ENCODE peak calls at places on chromosome 18, in four cellular contexts. One of them, this sample, is unnamed.

GRCh38 chr18:74078257-74078656 is 69.4 kb downstream of the FBXO15 start:
- DNase-seq in WTC11: no peak
- DNase-seq in HepG2: no peak
- DNase-seq in K562: no peak
- DNase-seq in this sample: no peak

GRCh38 chr18:70463085-70463484 is 174.2 kb downstream of the SOCS6 start:
- DNase-seq in WTC11: no peak
- DNase-seq in HepG2: no peak
- DNase-seq in K562: no peak
- DNase-seq in this sample: no peak

GRCh38 chr18:52160652-52161051 is 179.3 kb upstream of the DCC start:
- DNase-seq in WTC11: no peak
- DNase-seq in HepG2: no peak
- DNase-seq in K562: no peak
- DNase-seq in this sample: no peak

GRCh38 chr18:6997802-6998201 is 119.8 kb downstream of the LAMA1 start:
- DNase-seq in WTC11: no peak
- DNase-seq in HepG2: no peak
- DNase-seq in K562: no peak
- DNase-seq in this sample: no peak

GRCh38 chr18:50694147-50694546 is 125.7 kb downstream of the MRO start:
- DNase-seq in WTC11: no peak
- DNase-seq in HepG2: no peak
- DNase-seq in K562: no peak
- DNase-seq in this sample: no peak

GRCh38 chr18:55144226-55144625 is 185.0 kb upstream of the CCDC68 start:
- DNase-seq in WTC11: no peak
- DNase-seq in HepG2: no peak
- DNase-seq in K562: no peak
- DNase-seq in this sample: no peak

GRCh38 chr18:34592961-34593382 is 117.1 kb upstream of the DTNA start:
- DNase-seq in WTC11: peak
- DNase-seq in HepG2: no peak
- DNase-seq in K562: no peak
- DNase-seq in this sample: no peak

GRCh38 chr18:70422061-70422965 is 133.5 kb downstream of the SOCS6 start:
- DNase-seq in WTC11: no peak
- DNase-seq in HepG2: peak
- DNase-seq in K562: no peak
- DNase-seq in this sample: no peak

GRCh38 chr18:74501386-74501785 is 5.2 kb downstream of the CNDP2 start:
- DNase-seq in WTC11: no peak
- DNase-seq in HepG2: no peak
- DNase-seq in K562: no peak
- DNase-seq in this sample: no peak

GRCh38 chr18:25465152-25465790 is 113.3 kb upstream of the ZNF521 start:
- DNase-seq in WTC11: no peak
- DNase-seq in HepG2: no peak
- DNase-seq in K562: no peak
- DNase-seq in this sample: no peak

GRCh38 chr18:12750076-12750707 is 47.4 kb downstream of the PSMG2 start:
- DNase-seq in WTC11: no peak
- DNase-seq in HepG2: no peak
- DNase-seq in K562: no peak
- DNase-seq in this sample: no peak

GRCh38 chr18:31148580-31148979 is 14.1 kb downstream of the DSC1 start:
- DNase-seq in WTC11: no peak
- DNase-seq in HepG2: no peak
- DNase-seq in K562: no peak
- DNase-seq in this sample: no peak

GRCh38 chr18:75200644-75201272 is 8.2 kb downstream of the PTGR3 start:
- DNase-seq in WTC11: no peak
- DNase-seq in HepG2: no peak
- DNase-seq in K562: no peak
- DNase-seq in this sample: no peak

GRCh38 chr18:48629730-48630324 is 91.0 kb downstream of the CTIF start:
- DNase-seq in WTC11: no peak
- DNase-seq in HepG2: peak
- DNase-seq in K562: no peak
- DNase-seq in this sample: no peak

GRCh38 chr18:11925800-11926481 is 17.8 kb upstream of the MPPE1 start:
- DNase-seq in WTC11: no peak
- DNase-seq in HepG2: peak
- DNase-seq in K562: peak
- DNase-seq in this sample: no peak

GRCh38 chr18:9413586-9413985 is 61.7 kb upstream of the RALBP1 start:
- DNase-seq in WTC11: no peak
- DNase-seq in HepG2: no peak
- DNase-seq in K562: no peak
- DNase-seq in this sample: no peak

GRCh38 chr18:53375641-53376040 is 848.8 kb downstream of the MBD2 start:
- DNase-seq in WTC11: no peak
- DNase-seq in HepG2: no peak
- DNase-seq in K562: no peak
- DNase-seq in this sample: no peak

GRCh38 chr18:50268022-50268747 is 1.9 kb upstream of the CFAP53 start:
- DNase-seq in WTC11: peak
- DNase-seq in HepG2: no peak
- DNase-seq in K562: no peak
- DNase-seq in this sample: peak

GRCh38 chr18:3219621-3220335 is at the start of gene MYOM1:
- DNase-seq in WTC11: no peak
- DNase-seq in HepG2: no peak
- DNase-seq in K562: no peak
- DNase-seq in this sample: no peak

GRCh38 chr18:9475643-9476580 is 599 bp downstream of the RALBP1 start:
- DNase-seq in WTC11: no peak
- DNase-seq in HepG2: no peak
- DNase-seq in K562: peak
- DNase-seq in this sample: no peak

GRCh38 chr18:45324489-45325111 is 290.7 kb upstream of the SLC14A2 start:
- DNase-seq in WTC11: peak
- DNase-seq in HepG2: no peak
- DNase-seq in K562: no peak
- DNase-seq in this sample: no peak

GRCh38 chr18:79983793-79984192 is 4.6 kb downstream of the TXNL4A start:
- DNase-seq in WTC11: no peak
- DNase-seq in HepG2: no peak
- DNase-seq in K562: no peak
- DNase-seq in this sample: no peak

GRCh38 chr18:24987271-24987932 is 364.6 kb downstream of the ZNF521 start:
- DNase-seq in WTC11: peak
- DNase-seq in HepG2: no peak
- DNase-seq in K562: no peak
- DNase-seq in this sample: no peak

GRCh38 chr18:39611381-39612090 is 2045.9 kb upstream of the CELF4 start:
- DNase-seq in WTC11: no peak
- DNase-seq in HepG2: no peak
- DNase-seq in K562: no peak
- DNase-seq in this sample: no peak

GRCh38 chr18:46583711-46584110 is 73.3 kb downstream of the LOXHD1 start:
- DNase-seq in WTC11: no peak
- DNase-seq in HepG2: no peak
- DNase-seq in K562: no peak
- DNase-seq in this sample: no peak

GRCh38 chr18:55491606-55492005 is 96.4 kb downstream of the TCF4 start:
- DNase-seq in WTC11: no peak
- DNase-seq in HepG2: no peak
- DNase-seq in K562: no peak
- DNase-seq in this sample: no peak

GRCh38 chr18:24514439-24514838 is 54.0 kb downstream of the HRH4 start:
- DNase-seq in WTC11: no peak
- DNase-seq in HepG2: peak
- DNase-seq in K562: peak
- DNase-seq in this sample: peak

GRCh38 chr18:14941256-14941655 is 193.3 kb downstream of the ANKRD30B start:
- DNase-seq in WTC11: no peak
- DNase-seq in HepG2: no peak
- DNase-seq in K562: no peak
- DNase-seq in this sample: no peak

GRCh38 chr18:8426401-8426800 is 182.8 kb upstream of the RAB12 start:
- DNase-seq in WTC11: peak
- DNase-seq in HepG2: peak
- DNase-seq in K562: peak
- DNase-seq in this sample: peak

GRCh38 chr18:11548940-11549551 is 60.4 kb upstream of the SLC35G4 start:
- DNase-seq in WTC11: no peak
- DNase-seq in HepG2: no peak
- DNase-seq in K562: no peak
- DNase-seq in this sample: no peak

GRCh38 chr18:74514860-74515495 is 18.8 kb downstream of the CNDP2 start:
- DNase-seq in WTC11: no peak
- DNase-seq in HepG2: no peak
- DNase-seq in K562: no peak
- DNase-seq in this sample: no peak

GRCh38 chr18:6979954-6980353 is 137.6 kb downstream of the LAMA1 start:
- DNase-seq in WTC11: no peak
- DNase-seq in HepG2: no peak
- DNase-seq in K562: no peak
- DNase-seq in this sample: no peak

GRCh38 chr18:48488388-48488850 is 50.4 kb upstream of the CTIF start:
- DNase-seq in WTC11: no peak
- DNase-seq in HepG2: peak
- DNase-seq in K562: no peak
- DNase-seq in this sample: no peak

GRCh38 chr18:32909798-32910561 is 137.2 kb upstream of the KLHL14 start:
- DNase-seq in WTC11: no peak
- DNase-seq in HepG2: peak
- DNase-seq in K562: no peak
- DNase-seq in this sample: no peak

GRCh38 chr18:11259421-11259820 is 110.1 kb upstream of the PIEZO2 start:
- DNase-seq in WTC11: no peak
- DNase-seq in HepG2: no peak
- DNase-seq in K562: no peak
- DNase-seq in this sample: no peak

GRCh38 chr18:80108739-80109675 is at the start of gene ADNP2:
- DNase-seq in WTC11: peak
- DNase-seq in HepG2: peak
- DNase-seq in K562: peak
- DNase-seq in this sample: peak

GRCh38 chr18:58878640-58879039 is 14.0 kb downstream of the ZNF532 start:
- DNase-seq in WTC11: no peak
- DNase-seq in HepG2: no peak
- DNase-seq in K562: no peak
- DNase-seq in this sample: no peak
- TF ChIP-seq ELF4 in WTC11: no peak
- TF ChIP-seq ELF4 in HepG2: no peak
- TF ChIP-seq ELF4 in K562: no peak
- TF ChIP-seq ELF4 in this sample: no peak

DNA sequence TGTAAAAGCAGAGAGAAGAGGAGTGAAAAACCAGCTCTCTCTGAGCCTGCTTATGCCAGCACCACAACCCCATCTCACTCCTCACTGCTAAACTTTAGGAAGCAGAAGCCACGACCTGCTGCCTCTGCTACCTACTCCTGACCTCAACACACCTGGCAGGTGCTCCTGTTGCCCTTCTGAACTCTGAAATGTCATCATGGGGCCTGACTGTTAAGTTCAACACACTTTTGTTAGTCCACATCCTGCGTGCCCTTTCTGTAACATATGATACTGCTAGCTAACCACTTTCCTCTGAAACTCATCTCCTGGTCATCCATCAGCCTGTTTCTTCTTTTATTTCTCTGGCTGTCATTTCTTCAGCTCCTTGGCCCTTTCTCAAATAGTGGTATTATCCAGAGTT is 118.1 kb downstream of the EPB41L3 start:
- DNase-seq in WTC11: no peak
- DNase-seq in HepG2: no peak
- DNase-seq in K562: no peak
- DNase-seq in this sample: no peak
- TF ChIP-seq ELF4 in WTC11: no peak
- TF ChIP-seq ELF4 in HepG2: no peak
- TF ChIP-seq ELF4 in K562: no peak
- TF ChIP-seq ELF4 in this sample: no peak

DNA sequence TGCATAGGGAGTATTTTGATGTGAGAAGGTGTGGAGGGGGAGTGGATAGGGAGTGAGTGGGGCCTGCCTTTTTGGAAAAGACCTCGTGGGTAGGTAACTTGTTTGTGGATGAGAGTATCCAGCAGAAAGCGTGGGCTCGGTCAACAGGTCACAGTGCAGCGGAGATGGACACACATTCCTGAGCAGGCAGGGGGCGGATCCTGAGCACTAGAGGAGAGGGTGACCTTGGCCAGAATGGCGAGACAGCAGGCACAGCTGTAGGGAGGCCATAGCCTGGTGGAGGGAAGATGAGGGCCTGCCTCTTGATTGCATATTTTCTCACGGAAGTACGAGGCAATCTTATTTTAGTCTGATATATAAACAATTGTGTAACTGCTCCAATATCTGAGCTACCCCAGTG is 3.6 kb upstream of the MC2R start:
- DNase-seq in WTC11: no peak
- DNase-seq in HepG2: peak
- DNase-seq in K562: no peak
- DNase-seq in this sample: no peak
- TF ChIP-seq ELF4 in WTC11: no peak
- TF ChIP-seq ELF4 in HepG2: no peak
- TF ChIP-seq ELF4 in K562: no peak
- TF ChIP-seq ELF4 in this sample: no peak

GRCh38 chr18:21183670-21184069 is 58.4 kb upstream of the GREB1L start:
- DNase-seq in WTC11: no peak
- DNase-seq in HepG2: peak
- DNase-seq in K562: no peak
- DNase-seq in this sample: no peak

GRCh38 chr18:21181763-21182162 is 60.3 kb upstream of the GREB1L start:
- DNase-seq in WTC11: no peak
- DNase-seq in HepG2: no peak
- DNase-seq in K562: no peak
- DNase-seq in this sample: no peak

GRCh38 chr18:21177742-21178305 is 64.2 kb upstream of the GREB1L start:
- DNase-seq in WTC11: no peak
- DNase-seq in HepG2: no peak
- DNase-seq in K562: no peak
- DNase-seq in this sample: no peak

GRCh38 chr18:21180588-21180987 is 61.4 kb upstream of the GREB1L start:
- DNase-seq in WTC11: no peak
- DNase-seq in HepG2: no peak
- DNase-seq in K562: no peak
- DNase-seq in this sample: no peak

GRCh38 chr18:21179590-21180220 is 62.3 kb upstream of the GREB1L start:
- DNase-seq in WTC11: peak
- DNase-seq in HepG2: peak
- DNase-seq in K562: peak
- DNase-seq in this sample: peak
- TF ChIP-seq ELF4 in WTC11: no peak
- TF ChIP-seq ELF4 in HepG2: no peak
- TF ChIP-seq ELF4 in K562: no peak
- TF ChIP-seq ELF4 in this sample: no peak

This sample was measured in HEK293T.